ENCODE peak calls at places on chromosomes 4 and X, in ten cellular contexts. S, C, U, W, G, H, Y, K, J and P are unnamed samples.

GRCh38 chr4:160514126-160514525 is 1411.2 kb downstream of the RAPGEF2 start:
- DNase-seq in C (no peak), W (no peak), U (no peak), H (no peak), K (no peak), Y (no peak), S (no peak), J (no peak), G (no peak), P (no peak)

GRCh38 chr4:67082746-67083145 is 462.6 kb downstream of the CENPC start:
- DNase-seq in U (no peak), S (no peak), G (no peak), K (no peak), J (no peak), H (no peak), Y (no peak), W (no peak), C (no peak), P (no peak)

GRCh38 chr4:1008840-1009646 is 2.4 kb upstream of the FGFRL1 start:
- DNase-seq in H (peak), K (no peak), U (no peak), J (no peak), S (no peak), Y (peak), C (peak), G (no peak), W (no peak), P (no peak)

GRCh38 chr4:39855909-39856512 is 121.7 kb downstream of the PDS5A start:
- DNase-seq in J (peak), U (peak), S (no peak), G (no peak), W (no peak), Y (no peak), H (no peak), C (no peak), K (peak), P (no peak)

GRCh38 chrX:119468186-119468929 is at the start of gene SLC25A5:
- DNase-seq in W (peak), U (peak), H (peak), K (peak), S (no peak), G (peak), C (peak), J (peak), Y (peak), P (no peak)

GRCh38 chrX:37679888-37680287 is 5.7 kb upstream of the XK start:
- DNase-seq in H (no peak), J (no peak), G (no peak), K (no peak), C (no peak), U (no peak), W (no peak), S (no peak), Y (no peak), P (no peak)

GRCh38 chr4:171626554-171626953 is 186.7 kb upstream of the GALNTL6 start:
- DNase-seq in U (no peak), W (no peak), J (no peak), K (no peak), Y (no peak), H (no peak), G (no peak), S (no peak), C (no peak), P (no peak)

GRCh38 chrX:14832151-14832550 is 40.7 kb downstream of the FANCB start:
- DNase-seq in Y (peak), W (no peak), H (no peak), J (peak), G (no peak), K (peak), S (peak), C (no peak), U (peak), P (no peak)

GRCh38 chrX:49155243-49155899 is 7.2 kb upstream of the MAGIX start:
- DNase-seq in S (no peak), J (peak), G (no peak), U (peak), Y (peak), C (no peak), W (no peak), K (peak), H (no peak), P (no peak)

GRCh38 chr4:41124916-41125548 is 89.3 kb downstream of the APBB2 start:
- DNase-seq in W (no peak), Y (no peak), G (no peak), S (no peak), H (no peak), U (no peak), K (no peak), C (no peak), J (no peak), P (no peak)

GRCh38 chr4:116925900-116926457 is 159.4 kb downstream of the TRAM1L1 start:
- DNase-seq in C (no peak), G (no peak), J (no peak), W (no peak), K (no peak), S (no peak), U (no peak), H (peak), Y (peak), P (no peak)

GRCh38 chrX:24189490-24189889 is 40.0 kb downstream of the ZFX start:
- DNase-seq in W (no peak), J (no peak), G (no peak), Y (no peak), H (no peak), C (no peak), S (no peak), K (no peak), U (no peak), P (no peak)

GRCh38 chrX:150870059-150870458 is 28.4 kb downstream of the CD99L2 start:
- DNase-seq in S (no peak), K (no peak), G (no peak), J (no peak), U (no peak), Y (no peak), H (no peak), W (no peak), C (no peak), P (no peak)

GRCh38 chr4:138494931-138495330 is 252.8 kb upstream of the SLC7A11 start:
- DNase-seq in C (no peak), Y (peak), U (peak), J (peak), K (peak), W (no peak), H (no peak), G (no peak), S (no peak), P (no peak)

GRCh38 chrX:7215842-7216241 is 67.9 kb upstream of the PUDP start:
- DNase-seq in Y (no peak), C (no peak), U (no peak), W (no peak), J (peak), S (no peak), G (no peak), K (peak), H (no peak), P (no peak)

GRCh38 chr4:93416337-93417102 is 412.0 kb upstream of the ATOH1 start:
- DNase-seq in G (no peak), H (no peak), S (no peak), J (peak), W (no peak), C (no peak), Y (peak), K (no peak), U (no peak), P (no peak)

GRCh38 chr4:183098080-183098722 is 856 bp upstream of the WWC2 start:
- DNase-seq in G (peak), J (peak), W (peak), Y (peak), K (peak), H (peak), S (no peak), U (peak), C (peak), P (no peak)

GRCh38 chrX:69362889-69363288 is 141.2 kb upstream of the NALF2 start:
- DNase-seq in J (no peak), Y (peak), K (peak), S (peak), U (no peak), W (no peak), G (no peak), C (no peak), H (no peak), P (peak)

GRCh38 chr4:150348079-150348478 is 233.9 kb upstream of the MAB21L2 start:
- DNase-seq in S (peak), W (no peak), C (no peak), J (peak), H (no peak), G (no peak), K (peak), U (peak), Y (peak), P (no peak)

GRCh38 chr4:7725951-7726350 is 213.7 kb downstream of the AFAP1 start:
- DNase-seq in K (peak), W (no peak), Y (peak), C (peak), J (peak), G (no peak), S (peak), U (peak), H (no peak), P (no peak)

GRCh38 chr4:186149872-186150271 is 41.5 kb upstream of the CYP4V2 start:
- DNase-seq in S (no peak), H (no peak), K (peak), U (peak), Y (no peak), G (peak), J (no peak), W (no peak), C (no peak), P (no peak)

GRCh38 chrX:155767101-155767878 is 113.9 kb upstream of the VAMP7 start:
- DNase-seq in H (peak), G (peak), K (peak), S (peak), C (peak), J (peak), W (no peak), Y (peak), U (peak), P (peak)

GRCh38 chr4:177448850-177449249 is 6.6 kb upstream of the AGA start:
- DNase-seq in S (no peak), G (no peak), K (peak), C (no peak), U (peak), J (peak), Y (peak), W (no peak), H (no peak), P (peak)

GRCh38 chr4:17385403-17385802 is 126.5 kb downstream of the QDPR start:
- DNase-seq in Y (peak), G (no peak), J (peak), K (peak), S (peak), H (no peak), U (peak), C (no peak), W (no peak), P (no peak)

GRCh38 chr4:143397335-143397734 is 60.7 kb downstream of the GAB1 start:
- DNase-seq in K (peak), S (no peak), W (no peak), J (peak), U (peak), G (no peak), C (no peak), H (no peak), Y (peak), P (no peak)

GRCh38 chr4:152352645-152353116 is 183.2 kb downstream of the FBXW7 start:
- DNase-seq in C (peak), U (peak), H (no peak), G (peak), J (peak), Y (peak), S (peak), W (no peak), K (peak), P (peak)

GRCh38 chr4:13541176-13541604 is 3.1 kb downstream of the NKX3-2 start:
- DNase-seq in S (no peak), Y (no peak), W (no peak), J (no peak), U (no peak), K (no peak), H (no peak), C (no peak), G (no peak), P (no peak)

GRCh38 chr4:13542577-13543042 is 1.7 kb downstream of the NKX3-2 start:
- DNase-seq in C (no peak), S (no peak), K (no peak), J (no peak), Y (no peak), U (no peak), W (no peak), H (no peak), G (no peak), P (no peak)

GRCh38 chr4:13543091-13543581 is 1.2 kb downstream of the NKX3-2 start:
- DNase-seq in Y (no peak), U (no peak), G (no peak), J (no peak), H (no peak), W (no peak), K (no peak), S (no peak), C (no peak), P (no peak)

GRCh38 chr4:13540446-13541175 is 3.7 kb downstream of the NKX3-2 start:
- DNase-seq in K (no peak), Y (no peak), G (no peak), S (no peak), W (no peak), C (no peak), U (no peak), J (no peak), H (no peak), P (no peak)

DNA sequence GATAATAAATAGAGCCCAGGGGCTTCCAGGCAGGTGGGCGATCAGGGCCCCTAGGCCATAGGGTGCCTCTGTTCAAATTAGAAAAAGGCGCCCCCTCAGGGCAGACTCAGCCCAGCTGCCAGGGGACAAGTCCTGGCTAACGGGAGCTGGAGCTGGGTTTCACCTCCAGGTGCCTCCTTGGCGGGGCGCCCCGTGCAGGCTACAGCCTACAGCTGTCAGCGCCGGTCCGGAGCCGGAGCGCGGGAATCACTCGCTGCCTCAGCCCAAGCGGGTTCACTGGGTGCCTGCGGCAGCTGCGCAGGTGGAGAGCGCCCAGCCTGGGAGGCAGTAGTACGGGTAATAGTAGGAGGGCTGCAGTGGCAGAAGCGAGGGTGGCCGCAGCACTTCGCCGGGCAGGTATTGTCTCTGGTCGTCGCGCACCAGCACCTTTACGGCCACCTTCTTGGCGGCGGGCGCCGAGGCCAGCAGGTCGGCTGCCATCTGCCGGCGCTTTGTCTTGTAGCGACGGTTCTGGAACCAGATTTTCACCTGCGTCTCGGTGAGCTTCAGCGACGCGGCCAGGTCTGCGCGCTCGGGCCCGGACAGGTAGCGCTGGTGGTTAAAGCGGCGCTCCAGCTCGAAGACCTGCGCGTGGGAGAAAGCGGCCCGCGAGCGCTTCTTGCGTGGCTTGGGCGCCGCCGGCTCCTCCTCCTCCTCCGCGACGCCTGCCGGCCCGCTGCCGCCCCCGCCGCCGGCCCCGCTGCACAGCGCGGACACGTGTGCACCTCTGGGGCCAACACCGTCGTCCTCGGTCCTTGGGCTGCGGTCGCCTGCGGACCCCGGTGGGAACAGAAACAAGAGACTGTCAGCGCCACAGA is 2.4 kb downstream of the NKX3-2 start:
- DNase-seq in S (no peak), K (no peak), H (no peak), Y (no peak), J (no peak), U (no peak), W (no peak), G (no peak), C (no peak), P (no peak)
- H3K4me3 ChIP-seq in S (no peak), K (no peak), H (peak), Y (peak), J (no peak), U (no peak), W (peak), G (peak), C (peak), P (no peak)

GRCh38 chrX:11111038-11111851 is at the start of gene HCCS:
- DNase-seq in K (peak), C (peak), H (peak), G (peak), S (peak), U (peak), W (peak), Y (peak), J (peak), P (no peak)

GRCh38 chrX:11111947-11112346 is 815 bp downstream of the HCCS start:
- DNase-seq in C (no peak), Y (no peak), J (no peak), K (no peak), S (no peak), G (no peak), W (no peak), H (no peak), U (no peak), P (no peak)

GRCh38 chrX:11108253-11108941 is 2.7 kb upstream of the HCCS start:
- DNase-seq in K (no peak), G (no peak), J (no peak), H (no peak), U (no peak), C (no peak), Y (no peak), W (no peak), S (no peak), P (no peak)

GRCh38 chrX:11113731-11114130 is 2.6 kb downstream of the HCCS start:
- DNase-seq in U (no peak), J (peak), H (no peak), W (no peak), K (no peak), C (no peak), G (no peak), S (no peak), Y (peak), P (no peak)

DNA sequence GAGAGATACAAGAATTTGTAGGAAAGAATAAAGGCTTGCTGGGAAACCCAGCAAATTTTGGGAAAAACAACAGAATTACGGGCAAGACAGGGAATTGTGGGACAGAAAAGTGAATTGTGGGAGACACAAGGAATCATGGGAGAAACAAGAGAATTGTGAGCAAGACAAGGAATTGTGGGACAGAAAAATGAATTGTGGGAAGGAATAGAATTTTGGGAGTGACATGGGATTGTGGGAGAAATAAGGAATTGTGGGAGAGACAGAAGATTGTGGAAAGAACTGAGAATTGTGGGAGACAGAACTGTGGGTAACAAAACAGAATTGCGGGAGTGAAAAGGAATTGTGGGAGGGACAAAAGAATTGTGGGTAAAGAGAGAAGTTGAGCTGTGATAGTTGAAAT is 1.2 kb upstream of the HCCS start:
- DNase-seq in G (no peak), W (no peak), Y (no peak), C (no peak), S (no peak), K (no peak), U (no peak), H (no peak), J (no peak), P (no peak)
- H3K4me3 ChIP-seq in G (no peak), W (no peak), Y (no peak), C (no peak), S (no peak), K (no peak), U (no peak), H (no peak), J (no peak), P (no peak)

DNA sequence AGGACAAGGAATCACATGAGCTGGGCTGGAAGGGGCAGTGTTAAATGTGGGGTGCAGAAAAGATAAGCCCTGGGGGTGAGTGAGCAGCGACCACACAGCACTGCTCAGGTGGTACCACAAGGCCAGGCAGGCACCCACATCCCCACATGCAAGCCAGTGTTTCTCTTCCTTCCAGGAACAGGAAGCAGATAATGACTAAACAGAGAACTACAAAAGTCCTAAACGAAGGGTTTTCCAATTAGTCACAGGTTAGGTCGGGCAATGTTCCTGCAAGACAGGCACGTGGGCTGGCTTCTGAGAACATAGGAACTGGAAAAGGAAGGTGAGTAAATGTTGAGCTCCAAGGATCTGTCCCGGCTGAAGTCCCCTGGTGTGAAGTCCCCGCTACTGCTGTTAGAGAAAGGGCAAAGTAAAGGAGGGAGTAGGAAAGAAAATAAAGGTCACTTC is 19.5 kb downstream of the RELL1 start:
- DNase-seq in S (peak), K (peak), J (peak), H (no peak), G (no peak), U (peak), W (no peak), Y (peak), C (no peak), P (peak)
- H3K4me3 ChIP-seq in S (no peak), K (no peak), J (no peak), H (no peak), G (no peak), U (no peak), W (no peak), Y (no peak), C (no peak), P (no peak)

DNA sequence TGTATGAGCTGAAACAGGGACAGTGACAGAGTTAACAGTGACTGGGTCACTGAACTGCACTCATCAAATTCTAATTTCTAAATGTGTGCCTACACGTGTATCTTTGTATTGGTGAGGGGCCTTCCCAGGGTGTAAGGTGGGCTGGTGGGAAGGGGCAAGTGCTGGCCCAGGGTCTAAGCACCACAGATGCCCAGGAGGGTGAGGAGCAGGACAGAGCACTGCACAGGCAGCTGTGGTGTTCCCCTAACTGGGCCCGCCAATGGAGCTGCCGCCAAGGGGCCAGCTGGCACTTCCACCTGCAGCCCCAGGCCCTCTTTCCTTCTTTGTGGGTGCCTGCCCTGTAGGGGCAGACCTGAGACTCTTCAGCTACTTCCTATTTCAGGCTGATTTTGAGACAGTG is 349.9 kb downstream of the ARHGAP10 start:
- DNase-seq in H (no peak), S (no peak), G (no peak), Y (no peak), W (no peak), K (no peak), C (no peak), U (no peak), J (no peak), P (no peak)
- H3K4me3 ChIP-seq in H (no peak), S (no peak), G (no peak), Y (no peak), W (no peak), K (no peak), C (no peak), U (no peak), J (no peak), P (no peak)